ENCODE peak calls at places on chromosomes 2 and 18, in seven cellular contexts. One of them, this sample, is unnamed.

GRCh38 chr2:20578895-20579825 is 71.7 kb downstream of the HS1BP3 start:
- DNase-seq in GM12892: peak; percentile 52
- DNase-seq in H1: peak; percentile 68
- DNase-seq in K562: peak; percentile 86
- DNase-seq in SK-N-SH: peak; percentile 46
- DNase-seq in HepG2: peak; percentile 100
- DNase-seq in GM12878: peak; percentile 74
- DNase-seq in this sample: no peak

GRCh38 chr18:49023938-49024341 is 73.2 kb upstream of the SMAD7 start:
- DNase-seq in HepG2: no peak
- DNase-seq in SK-N-SH: no peak
- DNase-seq in GM12892: no peak
- DNase-seq in H1: no peak
- DNase-seq in GM12878: no peak
- DNase-seq in K562: no peak
- DNase-seq in this sample: no peak

GRCh38 chr2:31558401-31559295 is 22.1 kb downstream of the SRD5A2 start:
- DNase-seq in H1: no peak
- DNase-seq in K562: no peak
- DNase-seq in HepG2: peak; percentile 77
- DNase-seq in GM12878: no peak
- DNase-seq in GM12892: no peak
- DNase-seq in SK-N-SH: no peak
- DNase-seq in this sample: no peak

GRCh38 chr2:138771534-138771933 is 8.7 kb downstream of the NXPH2 start:
- DNase-seq in HepG2: no peak
- DNase-seq in K562: no peak
- DNase-seq in GM12892: no peak
- DNase-seq in H1: no peak
- DNase-seq in GM12878: no peak
- DNase-seq in SK-N-SH: no peak
- DNase-seq in this sample: no peak

GRCh38 chr2:232463701-232464533 is 8.0 kb downstream of the ALPI start:
- DNase-seq in K562: no peak
- DNase-seq in SK-N-SH: peak; percentile 5
- DNase-seq in GM12878: no peak
- DNase-seq in HepG2: no peak
- DNase-seq in H1: no peak
- DNase-seq in GM12892: no peak
- DNase-seq in this sample: no peak

GRCh38 chr2:156437876-156438410 is 1.8 kb downstream of the GPD2 start:
- DNase-seq in K562: no peak
- DNase-seq in GM12878: no peak
- DNase-seq in SK-N-SH: no peak
- DNase-seq in H1: no peak
- DNase-seq in GM12892: no peak
- DNase-seq in HepG2: no peak
- DNase-seq in this sample: no peak

GRCh38 chr2:231545105-231545902 is 15.1 kb upstream of the NMUR1 start:
- DNase-seq in K562: peak; percentile 16
- DNase-seq in H1: no peak
- DNase-seq in GM12892: peak; percentile 74
- DNase-seq in SK-N-SH: no peak
- DNase-seq in GM12878: peak; percentile 98
- DNase-seq in HepG2: no peak
- DNase-seq in this sample: peak; percentile 73

GRCh38 chr2:201257381-201257940 is 2.9 kb upstream of the CASP8 start:
- DNase-seq in HepG2: no peak
- DNase-seq in GM12892: peak; percentile 44
- DNase-seq in K562: peak; percentile 59
- DNase-seq in SK-N-SH: no peak
- DNase-seq in GM12878: no peak
- DNase-seq in H1: no peak
- DNase-seq in this sample: peak; percentile 27

GRCh38 chr2:42009657-42010580 is 37.9 kb upstream of the PKDCC start:
- DNase-seq in H1: no peak
- DNase-seq in K562: no peak
- DNase-seq in HepG2: no peak
- DNase-seq in SK-N-SH: no peak
- DNase-seq in GM12892: no peak
- DNase-seq in GM12878: no peak
- DNase-seq in this sample: no peak

GRCh38 chr2:48107326-48107925 is 201.1 kb upstream of the FBXO11 start:
- DNase-seq in GM12878: no peak
- DNase-seq in H1: no peak
- DNase-seq in K562: no peak
- DNase-seq in SK-N-SH: no peak
- DNase-seq in GM12892: no peak
- DNase-seq in HepG2: peak; percentile 39
- DNase-seq in this sample: no peak

GRCh38 chr18:72013512-72013911 is 530.6 kb downstream of the CBLN2 start:
- DNase-seq in K562: no peak
- DNase-seq in H1: no peak
- DNase-seq in SK-N-SH: no peak
- DNase-seq in HepG2: no peak
- DNase-seq in GM12878: no peak
- DNase-seq in GM12892: no peak
- DNase-seq in this sample: no peak

DNA sequence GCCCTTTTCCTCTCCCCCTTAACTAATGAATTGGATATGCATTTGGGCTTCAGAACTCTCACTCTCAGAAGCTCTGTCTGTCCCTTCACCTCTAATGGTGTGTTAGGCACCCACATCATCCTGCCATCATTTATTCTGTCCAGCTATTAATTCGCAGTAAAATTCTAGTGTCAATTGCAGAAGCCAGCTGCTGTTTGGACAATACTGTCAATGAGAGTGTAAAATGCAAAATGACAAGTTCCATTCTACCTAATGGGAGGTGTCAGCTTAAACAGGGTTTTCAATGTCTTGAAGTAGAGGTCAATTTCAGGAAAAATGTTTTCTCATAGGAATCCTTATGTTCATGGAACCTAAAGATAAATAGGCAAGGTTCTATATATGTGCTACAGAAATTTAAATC is 570.8 kb downstream of the TDRD15 start:
- DNase-seq in HepG2: no peak
- DNase-seq in GM12878: no peak
- DNase-seq in H1: no peak
- DNase-seq in K562: no peak
- DNase-seq in SK-N-SH: no peak
- DNase-seq in GM12892: no peak
- DNase-seq in this sample: no peak
- TF ChIP-seq POLR2AphosphoS5 in HepG2: no peak
- TF ChIP-seq POLR2AphosphoS5 in GM12878: no peak
- TF ChIP-seq POLR2AphosphoS5 in H1: no peak
- TF ChIP-seq POLR2AphosphoS5 in K562: no peak
- TF ChIP-seq POLR2AphosphoS5 in SK-N-SH: no peak
- TF ChIP-seq POLR2AphosphoS5 in GM12892: no peak
- TF ChIP-seq POLR2AphosphoS5 in this sample: no peak

DNA sequence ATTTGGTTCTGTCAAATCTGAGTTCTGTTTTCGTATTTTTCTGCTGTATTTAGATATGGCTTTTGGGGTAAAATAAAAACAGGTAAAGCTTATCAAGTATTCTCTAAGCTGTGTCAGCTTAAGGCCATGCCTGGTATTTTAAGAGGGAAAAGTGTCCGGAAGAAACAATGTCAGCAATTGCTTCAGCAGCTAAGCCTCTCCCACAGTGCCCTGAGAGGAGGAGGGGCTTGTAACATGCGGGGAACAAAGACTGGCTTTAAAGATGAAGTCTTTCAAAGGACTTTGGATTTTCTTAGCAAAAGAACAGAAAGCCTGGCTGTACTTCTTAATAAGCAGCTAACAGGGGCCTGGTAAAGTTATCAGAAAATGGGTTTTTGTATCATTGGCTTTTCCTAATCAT is 102.8 kb downstream of the PXDN start:
- DNase-seq in GM12878: no peak
- DNase-seq in HepG2: no peak
- DNase-seq in GM12892: no peak
- DNase-seq in H1: no peak
- DNase-seq in K562: no peak
- DNase-seq in SK-N-SH: no peak
- DNase-seq in this sample: no peak
- TF ChIP-seq TAF1 in GM12878: no peak
- TF ChIP-seq TAF1 in HepG2: no peak
- TF ChIP-seq TAF1 in GM12892: no peak
- TF ChIP-seq TAF1 in H1: no peak
- TF ChIP-seq TAF1 in K562: no peak
- TF ChIP-seq TAF1 in SK-N-SH: no peak
- TF ChIP-seq TAF1 in this sample: no peak

GRCh38 chr2:14632133-14632936 is at the start of gene LRATD1:
- DNase-seq in K562: peak; percentile 65
- DNase-seq in SK-N-SH: peak; percentile 97
- DNase-seq in H1: peak; percentile 61
- DNase-seq in GM12892: no peak
- DNase-seq in GM12878: no peak
- DNase-seq in HepG2: peak; percentile 50
- DNase-seq in this sample: no peak

GRCh38 chr2:14633031-14633430 is 514 bp downstream of the LRATD1 start:
- DNase-seq in H1: no peak
- DNase-seq in SK-N-SH: no peak
- DNase-seq in GM12892: no peak
- DNase-seq in GM12878: no peak
- DNase-seq in HepG2: no peak
- DNase-seq in K562: no peak
- DNase-seq in this sample: no peak

GRCh38 chr2:14633451-14634211 is 1.1 kb downstream of the LRATD1 start:
- DNase-seq in HepG2: no peak
- DNase-seq in K562: no peak
- DNase-seq in GM12892: no peak
- DNase-seq in H1: no peak
- DNase-seq in GM12878: no peak
- DNase-seq in SK-N-SH: peak; percentile 44
- DNase-seq in this sample: no peak

GRCh38 chr2:14634223-14634884 is 1.8 kb downstream of the LRATD1 start:
- DNase-seq in GM12878: no peak
- DNase-seq in SK-N-SH: peak; percentile 94
- DNase-seq in GM12892: peak; percentile 21
- DNase-seq in HepG2: peak; percentile 11
- DNase-seq in H1: peak; percentile 53
- DNase-seq in K562: peak; percentile 55
- DNase-seq in this sample: no peak

DNA sequence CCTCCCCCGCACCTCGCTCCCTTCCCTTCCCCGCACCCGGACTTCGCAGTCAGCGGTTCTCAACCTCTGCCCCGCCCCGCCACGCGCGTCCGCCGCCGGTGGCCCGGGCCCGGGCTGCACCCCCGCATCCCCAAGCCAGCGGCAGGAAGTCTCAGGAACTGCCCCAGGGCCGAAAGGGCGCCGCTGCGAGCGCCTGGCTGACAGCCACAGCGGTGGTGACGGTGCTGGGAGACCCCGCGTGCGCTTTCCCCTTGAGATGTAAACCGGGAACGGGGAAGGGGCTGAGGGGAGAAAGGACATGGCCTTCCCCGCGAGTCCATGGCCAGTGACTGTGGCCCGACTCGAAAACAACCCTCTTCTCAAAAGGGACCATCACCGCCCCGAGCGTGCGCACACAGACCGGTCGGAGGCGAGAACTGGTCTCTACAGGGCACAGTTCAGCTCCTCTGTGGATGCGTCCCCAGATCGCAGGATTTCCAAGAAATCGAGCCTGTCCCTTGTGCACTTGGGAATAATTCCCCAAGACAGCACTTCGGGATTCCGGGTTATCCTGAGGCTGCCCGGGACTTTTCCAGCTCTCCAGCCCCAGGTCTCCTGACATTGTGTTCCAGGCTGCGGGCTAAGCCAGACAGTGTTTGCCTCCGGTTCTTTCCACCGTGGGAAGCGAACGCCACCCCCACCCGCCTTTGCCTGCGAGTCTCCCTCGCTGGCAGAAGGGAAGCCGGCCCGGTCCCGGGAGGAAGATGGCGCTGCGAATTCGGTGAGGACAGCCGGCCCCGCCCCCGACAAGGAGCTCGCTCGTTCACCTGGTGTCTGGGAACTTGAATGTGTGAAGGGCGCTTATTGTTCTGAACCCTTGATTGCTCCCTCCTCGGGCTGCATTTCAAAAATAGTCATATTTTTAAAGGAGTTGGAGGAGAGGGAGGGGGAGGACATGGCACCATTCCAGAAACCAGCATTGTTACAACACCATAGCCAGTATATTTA is 2.7 kb downstream of the LRATD1 start:
- DNase-seq in H1: no peak
- DNase-seq in K562: peak; percentile 34
- DNase-seq in GM12892: no peak
- DNase-seq in HepG2: no peak
- DNase-seq in GM12878: no peak
- DNase-seq in SK-N-SH: peak; percentile 75
- DNase-seq in this sample: no peak
- TF ChIP-seq POLR2AphosphoS5 in H1: no peak
- TF ChIP-seq POLR2AphosphoS5 in K562: no peak
- TF ChIP-seq POLR2AphosphoS5 in GM12892: no peak
- TF ChIP-seq POLR2AphosphoS5 in HepG2: no peak
- TF ChIP-seq POLR2AphosphoS5 in GM12878: no peak
- TF ChIP-seq POLR2AphosphoS5 in SK-N-SH: no peak
- TF ChIP-seq POLR2AphosphoS5 in this sample: no peak

GRCh38 chr2:234550056-234550455 is 53.2 kb upstream of the ARL4C start:
- DNase-seq in K562: no peak
- DNase-seq in GM12892: no peak
- DNase-seq in HepG2: no peak
- DNase-seq in GM12878: no peak
- DNase-seq in SK-N-SH: no peak
- DNase-seq in H1: no peak
- DNase-seq in this sample: no peak

GRCh38 chr2:234544659-234545611 is 48.1 kb upstream of the ARL4C start:
- DNase-seq in HepG2: peak; percentile 44
- DNase-seq in SK-N-SH: peak; percentile 86
- DNase-seq in GM12878: no peak
- DNase-seq in H1: peak; percentile 29
- DNase-seq in K562: peak; percentile 59
- DNase-seq in GM12892: peak; percentile 67
- DNase-seq in this sample: peak; percentile 68

GRCh38 chr2:234546770-234547169 is 49.9 kb upstream of the ARL4C start:
- DNase-seq in H1: no peak
- DNase-seq in GM12892: no peak
- DNase-seq in GM12878: no peak
- DNase-seq in HepG2: no peak
- DNase-seq in SK-N-SH: no peak
- DNase-seq in K562: no peak
- DNase-seq in this sample: no peak

GRCh38 chr2:234550511-234551107 is 53.7 kb upstream of the ARL4C start:
- DNase-seq in GM12878: peak; percentile 13
- DNase-seq in SK-N-SH: peak; percentile 84
- DNase-seq in GM12892: peak; percentile 41
- DNase-seq in K562: peak; percentile 43
- DNase-seq in HepG2: peak; percentile 73
- DNase-seq in H1: peak; percentile 47
- DNase-seq in this sample: peak; percentile 59

GRCh38 chr2:234548720-234549420 is 52.0 kb upstream of the ARL4C start:
- DNase-seq in H1: no peak
- DNase-seq in GM12892: no peak
- DNase-seq in GM12878: no peak
- DNase-seq in HepG2: no peak
- DNase-seq in K562: no peak
- DNase-seq in SK-N-SH: no peak
- DNase-seq in this sample: no peak
- TF ChIP-seq TAF1 in H1: peak; percentile 30
- TF ChIP-seq TAF1 in GM12892: no peak
- TF ChIP-seq TAF1 in GM12878: no peak
- TF ChIP-seq TAF1 in HepG2: no peak
- TF ChIP-seq TAF1 in K562: no peak
- TF ChIP-seq TAF1 in SK-N-SH: no peak
- TF ChIP-seq TAF1 in this sample: no peak